ENCODE peak calls at places on chromosomes 4 and X, in five cellular contexts. Z, A, J, X and E are unnamed samples.

GRCh38 chr4:140884431-140885058 is 128.4 kb upstream of the TBC1D9 start:
- DNase-seq in Z (peak), A (peak), J (no peak), X (peak), E (peak)

GRCh38 chr4:6408263-6408662 is 64.2 kb downstream of the PPP2R2C start:
- DNase-seq in Z (no peak), A (no peak), J (no peak), X (no peak), E (no peak)

GRCh38 chrX:48971325-48972213 is at the start of gene KCND1:
- DNase-seq in Z (peak), A (peak), J (no peak), X (peak), E (no peak)

GRCh38 chrX:11214346-11215190 is 78.6 kb upstream of the AMELX start:
- DNase-seq in Z (no peak), A (no peak), J (peak), X (no peak), E (no peak)

GRCh38 chrX:135275973-135276372 is 24.1 kb downstream of the ETDA start:
- DNase-seq in Z (no peak), A (no peak), J (no peak), X (no peak), E (no peak)

GRCh38 chr4:139550724-139551429 is 5.1 kb downstream of the SETD7 start:
- DNase-seq in Z (peak), A (no peak), J (no peak), X (no peak), E (no peak)

GRCh38 chrX:97211070-97211469 is 327.4 kb downstream of the RPA4 start:
- DNase-seq in Z (peak), A (no peak), J (no peak), X (no peak), E (no peak)

GRCh38 chrX:69060631-69061408 is 104.4 kb downstream of the PJA1 start:
- DNase-seq in Z (peak), A (peak), J (no peak), X (peak), E (no peak)

GRCh38 chr4:78602334-78602733 is 50.8 kb downstream of the ANXA3 start:
- DNase-seq in Z (no peak), A (no peak), J (no peak), X (no peak), E (no peak)

GRCh38 chr4:68885545-68885944 is 66.1 kb downstream of the UGT2A3 start:
- DNase-seq in Z (no peak), A (no peak), J (no peak), X (no peak), E (no peak)

GRCh38 chr4:76308548-76308947 is 2.0 kb downstream of the STBD1 start:
- DNase-seq in Z (no peak), A (no peak), J (no peak), X (peak), E (no peak)

GRCh38 chr4:163816494-163816893 is 322.0 kb downstream of the TMA16 start:
- DNase-seq in Z (no peak), A (no peak), J (no peak), X (no peak), E (peak)

GRCh38 chrX:74545880-74546279 is 68.5 kb downstream of the RLIM start:
- DNase-seq in Z (no peak), A (no peak), J (no peak), X (no peak), E (no peak)

GRCh38 chrX:78102100-78102499 is 1.9 kb upstream of the PGK1 start:
- DNase-seq in Z (peak), A (no peak), J (no peak), X (no peak), E (peak)

GRCh38 chr4:21203416-21203815 is 503.2 kb downstream of the PACRGL start:
- DNase-seq in Z (no peak), A (no peak), J (no peak), X (no peak), E (no peak)

GRCh38 chrX:18951032-18951431 is 32.9 kb downstream of the PHKA2 start:
- DNase-seq in Z (no peak), A (no peak), J (no peak), X (no peak), E (no peak)

GRCh38 chr4:21009956-21010355 is 309.7 kb downstream of the PACRGL start:
- DNase-seq in Z (no peak), A (no peak), J (no peak), X (no peak), E (no peak)

GRCh38 chr4:162793571-162793970 is 373.1 kb downstream of the NAF1 start:
- DNase-seq in Z (no peak), A (no peak), J (no peak), X (no peak), E (no peak)

GRCh38 chrX:126929071-126929470 is 109.5 kb downstream of the PRR32 start:
- DNase-seq in Z (no peak), A (no peak), J (no peak), X (no peak), E (no peak)

GRCh38 chr4:38949416-38950051 is 81.9 kb downstream of the FAM114A1 start:
- DNase-seq in Z (peak), A (no peak), J (no peak), X (no peak), E (no peak)

GRCh38 chr4:71685975-71686374 is 97.9 kb downstream of the GC start:
- DNase-seq in Z (no peak), A (no peak), J (no peak), X (no peak), E (no peak)

GRCh38 chr4:14985161-14985560 is 17.1 kb upstream of the CPEB2 start:
- DNase-seq in Z (no peak), A (no peak), J (no peak), X (no peak), E (no peak)

GRCh38 chr4:88753658-88754431 is 56.2 kb upstream of the NAP1L5 start:
- DNase-seq in Z (no peak), A (no peak), J (no peak), X (no peak), E (no peak)
- TF ChIP-seq POLR2A in Z (no peak), A (no peak), J (no peak), X (no peak), E (no peak)

GRCh38 chr4:94158883-94159282 is 48.8 kb upstream of the SMARCAD1 start:
- DNase-seq in Z (no peak), A (no peak), J (no peak), X (no peak), E (no peak)

GRCh38 chr4:94152466-94152865 is 55.2 kb upstream of the SMARCAD1 start:
- DNase-seq in Z (no peak), A (no peak), J (no peak), X (no peak), E (no peak)

GRCh38 chr4:94160774-94161173 is 46.9 kb upstream of the SMARCAD1 start:
- DNase-seq in Z (no peak), A (no peak), J (no peak), X (no peak), E (no peak)

GRCh38 chr4:94159790-94160189 is 47.9 kb upstream of the SMARCAD1 start:
- DNase-seq in Z (no peak), A (no peak), J (no peak), X (no peak), E (no peak)

DNA sequence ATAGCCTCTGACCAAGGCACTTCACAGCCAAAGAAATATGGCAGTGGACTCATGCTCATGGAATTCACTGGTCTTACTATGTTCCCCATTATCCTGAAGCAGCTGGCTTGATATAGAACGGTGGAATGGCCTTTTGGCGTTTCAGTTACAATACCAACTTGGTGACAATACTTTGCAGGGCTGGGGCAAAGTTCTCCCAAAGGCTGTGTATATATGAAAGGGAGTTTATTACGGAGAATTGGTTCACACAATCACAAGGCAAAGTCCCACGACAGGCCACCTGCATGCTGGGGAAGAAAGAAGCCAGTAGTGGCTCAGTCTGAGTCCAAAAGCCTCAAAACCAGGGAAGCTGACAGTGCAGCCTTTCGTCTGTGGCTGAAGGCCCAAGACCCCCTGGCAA is 50.8 kb upstream of the SMARCAD1 start:
- DNase-seq in Z (no peak), A (no peak), J (no peak), X (no peak), E (no peak)
- TF ChIP-seq POLR2A in Z (no peak), A (no peak), J (no peak), X (no peak), E (no peak)

GRCh38 chrX:40671126-40671525 is 23.8 kb upstream of the CXorf38 start:
- DNase-seq in Z (no peak), A (no peak), J (no peak), X (no peak), E (no peak)
- TF ChIP-seq POLR2A in Z (no peak), A (no peak), J (no peak), X (no peak), E (no peak)

GRCh38 chrX:12949927-12950656 is 24.8 kb upstream of the TMSB4X start:
- DNase-seq in Z (peak), A (peak), J (no peak), X (peak), E (peak)
- TF ChIP-seq POLR2A in Z (peak), A (peak), J (peak), X (no peak), E (no peak)

GRCh38 chr4:117801756-117802155 is 232.5 kb upstream of the NDST3 start:
- DNase-seq in Z (no peak), A (no peak), J (no peak), X (no peak), E (no peak)
- TF ChIP-seq POLR2A in Z (no peak), A (no peak), J (no peak), X (no peak), E (no peak)

GRCh38 chr4:2535386-2536192 is 858 bp upstream of the FAM193A start:
- DNase-seq in Z (peak), A (peak), J (peak), X (peak), E (peak)
- TF ChIP-seq POLR2A in Z (peak), A (peak), J (no peak), X (no peak), E (no peak)

GRCh38 chr4:183098723-183099536 is at the start of gene WWC2:
- DNase-seq in Z (peak), A (peak), J (peak), X (peak), E (peak)
- TF ChIP-seq POLR2A in Z (peak), A (peak), J (peak), X (peak), E (peak)

GRCh38 chr4:51999250-51999649 is 20.9 kb downstream of the LRRC66 start:
- DNase-seq in Z (no peak), A (no peak), J (no peak), X (no peak), E (no peak)
- TF ChIP-seq POLR2A in Z (no peak), A (no peak), J (no peak), X (no peak), E (no peak)